ENCODE peak calls at places on chromosomes 13 and 19, in eight cellular contexts. C is CD4-positive, alpha-beta T cell; U is NCI-H1092; O is lung; R is tibial nerve; K is AG09319; Z is HuH-7.5; A is esophagus squamous epithelium. F is an unnamed sample.

GRCh38 chr13:37540228-37540627 is 58.3 kb downstream of the POSTN start:
- DNase-seq in O (no peak), Z (no peak), K (peak; percentile 48), A (no peak), R (no peak), C (no peak), U (no peak), F (no peak)

GRCh38 chr13:110137677-110138008 is 169.3 kb downstream of the COL4A1 start:
- DNase-seq in U (peak; percentile 61), C (no peak), O (no peak), A (no peak), R (no peak), K (no peak), Z (peak; percentile 37), F (no peak)

GRCh38 chr13:43573787-43574562 is 212.8 kb downstream of the ENOX1 start:
- DNase-seq in O (no peak), A (no peak), U (no peak), K (no peak), C (no peak), Z (no peak), R (no peak), F (no peak)

GRCh38 chr13:73520566-73521290 is 461.9 kb downstream of the KLF5 start:
- DNase-seq in C (no peak), R (no peak), O (no peak), A (no peak), U (no peak), Z (no peak), K (no peak), F (no peak)

GRCh38 chr13:41751277-41751676 is 209.6 kb downstream of the VWA8 start:
- DNase-seq in Z (no peak), O (no peak), C (no peak), A (no peak), K (peak; percentile 7), R (no peak), U (no peak), F (no peak)

GRCh38 chr13:113001251-113002140 is 32.5 kb downstream of the MCF2L start:
- DNase-seq in U (peak; percentile 87), C (no peak), O (peak; percentile 75), K (no peak), Z (peak; percentile 70), R (no peak), A (no peak), F (peak; percentile 43)

GRCh38 chr13:43153436-43154082 is 130.2 kb downstream of the DNAJC15 start:
- DNase-seq in C (no peak), A (no peak), O (no peak), K (peak; percentile 48), R (no peak), U (no peak), Z (no peak), F (peak; percentile 52)

GRCh38 chr13:111789011-111789410 is 277.9 kb upstream of the SOX1 start:
- DNase-seq in O (no peak), A (no peak), K (no peak), R (no peak), U (no peak), Z (no peak), C (no peak), F (no peak)

GRCh38 chr19:42201489-42202289 is 15.8 kb downstream of the DEDD2 start:
- DNase-seq in K (no peak), C (peak; percentile 29), O (peak; percentile 52), R (no peak), A (no peak), Z (no peak), U (no peak), F (no peak)

GRCh38 chr13:109836629-109837607 is 50.5 kb upstream of the IRS2 start:
- DNase-seq in C (no peak), R (no peak), O (no peak), A (no peak), K (no peak), Z (no peak), U (no peak), F (no peak)

GRCh38 chr19:4380254-4380727 is 20.1 kb downstream of the SH3GL1 start:
- DNase-seq in C (peak; percentile 68), A (no peak), U (no peak), K (no peak), O (no peak), R (no peak), Z (no peak), F (no peak)

GRCh38 chr13:34108396-34108795 is 290.4 kb downstream of the RFC3 start:
- DNase-seq in O (no peak), C (no peak), A (no peak), U (no peak), K (no peak), Z (no peak), R (no peak), F (peak; percentile 19)

GRCh38 chr13:44142911-44143665 is 230.5 kb upstream of the SERP2 start:
- DNase-seq in C (no peak), U (no peak), R (no peak), Z (no peak), K (no peak), O (no peak), A (no peak), F (no peak)

GRCh38 chr13:54750521-54750920 is 1721.9 kb downstream of the OLFM4 start:
- DNase-seq in R (no peak), U (no peak), C (no peak), A (no peak), K (no peak), Z (no peak), O (no peak), F (peak; percentile 17)

GRCh38 chr13:74158028-74158427 is 23.8 kb upstream of the KLF12 start:
- DNase-seq in C (no peak), R (no peak), K (peak; percentile 1), A (no peak), O (no peak), Z (no peak), U (no peak), F (no peak)

GRCh38 chr13:93882086-93882651 is 597.3 kb downstream of the DCT start:
- DNase-seq in K (no peak), O (no peak), A (no peak), R (no peak), U (no peak), C (no peak), Z (no peak), F (no peak)

GRCh38 chr13:103961784-103962183 is 895.6 kb upstream of the SLC10A2 start:
- DNase-seq in K (no peak), R (no peak), O (no peak), U (no peak), Z (no peak), C (no peak), A (no peak), F (no peak)

GRCh38 chr19:3507371-3508120 is 1.4 kb downstream of the FZR1 start:
- DNase-seq in O (no peak), R (no peak), U (no peak), A (no peak), Z (no peak), C (peak; percentile 42), K (no peak), F (no peak)

GRCh38 chr13:88103824-88104223 is 432.7 kb downstream of the SLITRK5 start:
- DNase-seq in O (no peak), R (no peak), C (no peak), K (no peak), A (no peak), Z (no peak), U (no peak), F (no peak)

GRCh38 chr13:91406619-91407018 is 8.2 kb downstream of the GPC5 start:
- DNase-seq in U (peak; percentile 71), A (no peak), K (no peak), C (no peak), O (no peak), R (no peak), Z (no peak), F (no peak)

F was measured in retinal pigment epithelial cell.